ENCODE peak calls at places on chromosomes 7 and 10, in ten cellular contexts. L is A549, U is transverse colon, Y is spleen, C is ovary, Q is HCT116, N is tibial nerve, S is heart left ventricle, D is body of pancreas, P is lower leg skin. H is an unnamed sample.

GRCh38 chr7:155763721-155764431 is 48.4 kb downstream of the SHH start:
- DNase-seq in L (no peak), U (no peak), Y (peak), C (no peak), Q (no peak), N (no peak), S (no peak), D (no peak), P (no peak), H (peak)

GRCh38 chr7:44587843-44588711 is 6.0 kb upstream of the TMED4 start:
- DNase-seq in L (peak), U (peak), Y (no peak), C (no peak), Q (peak), N (peak), S (peak), D (peak), P (peak), H (peak)

GRCh38 chr10:96721207-96721572 is 876 bp upstream of the PIK3AP1 start:
- DNase-seq in L (no peak), U (no peak), Y (no peak), C (no peak), Q (no peak), N (no peak), S (no peak), D (no peak), P (no peak), H (no peak)

GRCh38 chr10:92969151-92969550 is 91.4 kb upstream of the CYP26C1 start:
- DNase-seq in L (no peak), U (no peak), Y (no peak), C (no peak), Q (no peak), N (no peak), S (no peak), D (no peak), P (no peak), H (no peak)

GRCh38 chr10:114181971-114182370 is 2.8 kb downstream of the TDRD1 start:
- DNase-seq in L (no peak), U (peak), Y (no peak), C (no peak), Q (no peak), N (peak), S (peak), D (peak), P (no peak), H (no peak)

GRCh38 chr7:26155531-26156375 is 3.8 kb downstream of the NFE2L3 start:
- DNase-seq in L (no peak), U (no peak), Y (no peak), C (no peak), Q (no peak), N (no peak), S (no peak), D (no peak), P (no peak), H (peak)

GRCh38 chr7:51021906-51022570 is 239.3 kb upstream of the GRB10 start:
- DNase-seq in L (no peak), U (no peak), Y (no peak), C (no peak), Q (no peak), N (no peak), S (peak), D (no peak), P (no peak), H (no peak)

GRCh38 chr10:21379143-21379542 is 146.3 kb downstream of the SKIDA1 start:
- DNase-seq in L (no peak), U (no peak), Y (no peak), C (no peak), Q (no peak), N (no peak), S (no peak), D (no peak), P (no peak), H (no peak)

GRCh38 chr10:132186488-132187413 is at the start of gene DPYSL4:
- DNase-seq in L (no peak), U (no peak), Y (no peak), C (peak), Q (no peak), N (no peak), S (no peak), D (no peak), P (no peak), H (no peak)
- TF ChIP-seq CTCF in L (no peak), U (no peak), Y (no peak), C (no peak), Q (no peak), N (no peak), S (no peak), D (no peak), P (no peak), H (no peak)

DNA sequence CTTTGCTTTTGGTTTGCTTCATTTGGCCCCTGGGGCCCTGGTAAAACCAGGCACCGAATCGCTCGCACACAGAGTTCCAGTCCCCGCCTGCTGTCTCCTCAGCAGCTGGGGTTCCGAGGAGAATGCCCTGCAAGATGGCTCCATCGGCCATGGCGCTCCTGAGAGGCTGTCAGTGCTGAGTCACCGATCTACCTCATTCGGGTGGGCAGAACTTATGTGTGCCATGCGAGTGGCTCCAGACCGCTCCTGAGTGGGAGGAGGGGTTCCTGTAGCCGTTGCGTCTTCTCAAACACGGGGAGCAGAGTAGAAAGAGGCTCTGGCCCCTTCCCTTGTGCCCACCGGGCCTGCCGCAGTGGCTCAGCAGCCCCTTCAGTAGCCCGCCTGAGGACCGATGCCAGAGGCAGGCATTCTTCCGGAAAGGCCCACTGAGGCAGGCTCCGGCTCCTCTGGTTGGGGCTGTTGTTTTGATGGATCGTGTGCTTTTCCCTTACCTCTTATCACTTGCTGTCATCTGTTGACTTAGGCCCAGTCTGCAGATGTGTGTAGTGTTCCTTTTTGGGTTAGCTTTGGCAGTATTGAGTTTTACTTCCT is 923 bp downstream of the CHPF2 start:
- DNase-seq in L (peak), U (no peak), Y (peak), C (peak), Q (no peak), N (no peak), S (peak), D (peak), P (no peak), H (peak)
- TF ChIP-seq POLR2A in L (no peak), U (no peak), Y (no peak), C (no peak), Q (no peak), N (no peak), S (no peak), D (no peak), P (no peak), H (peak)

DNA sequence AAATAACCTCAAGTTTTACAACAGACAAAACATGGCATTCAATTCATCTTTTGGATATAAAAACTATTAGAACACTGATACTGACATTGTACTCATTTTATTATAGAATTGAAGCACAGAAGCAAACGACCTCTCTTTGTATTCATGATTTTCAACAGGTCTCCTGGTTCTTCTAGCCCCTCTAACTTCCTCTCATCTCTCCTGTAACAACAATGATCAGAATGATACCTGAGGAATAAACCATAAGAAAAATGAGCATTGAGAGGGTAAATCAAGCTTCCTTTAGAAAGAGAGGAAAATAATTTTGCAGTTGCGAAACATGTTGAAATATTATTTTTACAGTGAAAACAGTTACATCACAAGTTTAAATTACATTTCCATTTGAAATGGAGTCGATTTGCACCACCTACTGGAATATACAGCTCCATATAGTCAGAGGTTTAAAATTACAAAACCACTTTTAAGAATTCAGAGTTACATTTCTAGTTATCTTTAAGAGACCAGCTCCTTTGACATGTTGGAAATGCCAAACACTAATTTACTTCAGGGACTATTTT is 17.5 kb upstream of the TEX36 start:
- DNase-seq in L (peak), U (no peak), Y (no peak), C (no peak), Q (no peak), N (no peak), S (no peak), D (no peak), P (no peak), H (peak)
- TF ChIP-seq CTCF in L (peak), U (no peak), Y (no peak), C (no peak), Q (peak), N (no peak), S (no peak), D (peak), P (no peak), H (no peak)

GRCh38 chr7:139714163-139714901 is 63.5 kb downstream of the HIPK2 start:
- DNase-seq in L (no peak), U (peak), Y (peak), C (no peak), Q (no peak), N (no peak), S (peak), D (no peak), P (no peak), H (no peak)
- TF ChIP-seq POLR2A in L (no peak), U (no peak), Y (no peak), C (no peak), Q (no peak), N (no peak), S (no peak), D (no peak), P (no peak), H (no peak)

GRCh38 chr10:75396861-75397570 is 4.5 kb downstream of the ZNF503 start:
- DNase-seq in L (no peak), U (peak), Y (no peak), C (no peak), Q (no peak), N (no peak), S (peak), D (peak), P (no peak), H (no peak)

GRCh38 chr10:75395955-75396860 is 5.4 kb downstream of the ZNF503 start:
- DNase-seq in L (no peak), U (peak), Y (no peak), C (peak), Q (no peak), N (no peak), S (peak), D (peak), P (no peak), H (no peak)

GRCh38 chr10:75397571-75397921 is 4.0 kb downstream of the ZNF503 start:
- DNase-seq in L (no peak), U (no peak), Y (no peak), C (peak), Q (no peak), N (no peak), S (no peak), D (peak), P (no peak), H (no peak)

GRCh38 chr10:75392744-75393143 is 8.8 kb downstream of the ZNF503 start:
- DNase-seq in L (no peak), U (no peak), Y (no peak), C (no peak), Q (no peak), N (no peak), S (no peak), D (no peak), P (no peak), H (no peak)

GRCh38 chr10:75395171-75395954 is 6.2 kb downstream of the ZNF503 start:
- DNase-seq in L (peak), U (peak), Y (peak), C (peak), Q (no peak), N (no peak), S (peak), D (peak), P (no peak), H (no peak)
- TF ChIP-seq CTCF in L (peak), U (peak), Y (peak), C (peak), Q (peak), N (peak), S (peak), D (peak), P (peak), H (no peak)

GRCh38 chr7:92811158-92811557 is 25.2 kb downstream of the CDK6 start:
- DNase-seq in L (no peak), U (no peak), Y (no peak), C (no peak), Q (no peak), N (no peak), S (no peak), D (no peak), P (no peak), H (no peak)

GRCh38 chr7:92808635-92809034 is 27.7 kb downstream of the CDK6 start:
- DNase-seq in L (no peak), U (no peak), Y (no peak), C (no peak), Q (no peak), N (no peak), S (no peak), D (no peak), P (no peak), H (no peak)

GRCh38 chr7:92810242-92810611 is 26.1 kb downstream of the CDK6 start:
- DNase-seq in L (peak), U (no peak), Y (no peak), C (no peak), Q (no peak), N (no peak), S (no peak), D (no peak), P (no peak), H (peak)

GRCh38 chr7:92808006-92808405 is 28.4 kb downstream of the CDK6 start:
- DNase-seq in L (no peak), U (no peak), Y (no peak), C (no peak), Q (no peak), N (no peak), S (no peak), D (no peak), P (no peak), H (peak)

GRCh38 chr7:92809397-92810241 is 26.8 kb downstream of the CDK6 start:
- DNase-seq in L (peak), U (peak), Y (peak), C (peak), Q (peak), N (peak), S (peak), D (peak), P (peak), H (peak)
- TF ChIP-seq POLR2A in L (no peak), U (no peak), Y (no peak), C (no peak), Q (no peak), N (no peak), S (no peak), D (no peak), P (no peak), H (no peak)

H was measured in NB4.